ENCODE peak calls at places on chromosomes 7 and 10, in six cellular contexts. One of them, this sample, is unnamed. For H3K27me3, the result is how much of the 10 kb centered on the place peaks cover.

GRCh38 chr10:118047363-118047719 is 600 bp upstream of the RAB11FIP2 start:
- DNase-seq in CD4-positive, alpha-beta memory T cell: no peak
- DNase-seq in heart left ventricle: no peak
- DNase-seq in K562: peak
- DNase-seq in BE2C: no peak
- DNase-seq in cardiac muscle cell: no peak
- DNase-seq in this sample: no peak

GRCh38 chr7:73894851-73895441 is 34.0 kb downstream of the TMEM270 start:
- DNase-seq in CD4-positive, alpha-beta memory T cell: no peak
- DNase-seq in heart left ventricle: peak
- DNase-seq in BE2C: no peak
- DNase-seq in K562: peak
- DNase-seq in cardiac muscle cell: no peak
- DNase-seq in this sample: no peak

GRCh38 chr10:31098091-31098490 is 66.4 kb upstream of the ZNF438 start:
- DNase-seq in cardiac muscle cell: no peak
- DNase-seq in CD4-positive, alpha-beta memory T cell: no peak
- DNase-seq in heart left ventricle: no peak
- DNase-seq in BE2C: no peak
- DNase-seq in K562: no peak
- DNase-seq in this sample: no peak

GRCh38 chr7:26093023-26093422 is 59.0 kb upstream of the NFE2L3 start:
- DNase-seq in BE2C: no peak
- DNase-seq in cardiac muscle cell: peak
- DNase-seq in CD4-positive, alpha-beta memory T cell: no peak
- DNase-seq in K562: no peak
- DNase-seq in heart left ventricle: no peak
- DNase-seq in this sample: no peak

GRCh38 chr10:50679149-50679548 is 55.4 kb upstream of the SGMS1 start:
- DNase-seq in heart left ventricle: no peak
- DNase-seq in K562: no peak
- DNase-seq in CD4-positive, alpha-beta memory T cell: no peak
- DNase-seq in cardiac muscle cell: no peak
- DNase-seq in BE2C: no peak
- DNase-seq in this sample: no peak

GRCh38 chr7:95859434-95859833 is 87.1 kb downstream of the DYNC1I1 start:
- DNase-seq in CD4-positive, alpha-beta memory T cell: no peak
- DNase-seq in K562: no peak
- DNase-seq in cardiac muscle cell: peak
- DNase-seq in BE2C: peak
- DNase-seq in heart left ventricle: peak
- DNase-seq in this sample: peak

GRCh38 chr7:142870147-142870559 is 15.3 kb downstream of the EPHB6 start:
- DNase-seq in K562: no peak
- DNase-seq in BE2C: no peak
- DNase-seq in cardiac muscle cell: no peak
- DNase-seq in heart left ventricle: no peak
- DNase-seq in CD4-positive, alpha-beta memory T cell: no peak
- DNase-seq in this sample: no peak

GRCh38 chr10:123878666-123879311 is 12.8 kb downstream of the CPXM2 start:
- DNase-seq in CD4-positive, alpha-beta memory T cell: no peak
- DNase-seq in heart left ventricle: no peak
- DNase-seq in cardiac muscle cell: no peak
- DNase-seq in K562: no peak
- DNase-seq in BE2C: no peak
- DNase-seq in this sample: no peak

GRCh38 chr7:23743226-23743625 is 33.2 kb downstream of the STK31 start:
- DNase-seq in CD4-positive, alpha-beta memory T cell: no peak
- DNase-seq in BE2C: no peak
- DNase-seq in K562: no peak
- DNase-seq in cardiac muscle cell: no peak
- DNase-seq in heart left ventricle: no peak
- DNase-seq in this sample: no peak

GRCh38 chr7:158500651-158501052 is 87.0 kb downstream of the PTPRN2 start:
- DNase-seq in K562: no peak
- DNase-seq in heart left ventricle: no peak
- DNase-seq in CD4-positive, alpha-beta memory T cell: no peak
- DNase-seq in cardiac muscle cell: no peak
- DNase-seq in BE2C: no peak
- DNase-seq in this sample: no peak

GRCh38 chr7:112173214-112173905 is 32.8 kb downstream of the DOCK4 start:
- DNase-seq in BE2C: peak
- DNase-seq in CD4-positive, alpha-beta memory T cell: no peak
- DNase-seq in cardiac muscle cell: no peak
- DNase-seq in heart left ventricle: no peak
- DNase-seq in K562: no peak
- DNase-seq in this sample: peak

GRCh38 chr7:130207642-130208041 is at the start of gene SSMEM1:
- DNase-seq in BE2C: no peak
- DNase-seq in K562: peak
- DNase-seq in CD4-positive, alpha-beta memory T cell: no peak
- DNase-seq in heart left ventricle: no peak
- DNase-seq in cardiac muscle cell: no peak
- DNase-seq in this sample: no peak

GRCh38 chr7:130444230-130444629 is 3.4 kb upstream of the CEP41 start:
- DNase-seq in CD4-positive, alpha-beta memory T cell: no peak
- DNase-seq in cardiac muscle cell: peak
- DNase-seq in BE2C: no peak
- DNase-seq in heart left ventricle: no peak
- DNase-seq in K562: no peak
- DNase-seq in this sample: no peak

GRCh38 chr7:7498881-7499280 is 36.8 kb downstream of the COL28A1 start:
- DNase-seq in heart left ventricle: no peak
- DNase-seq in cardiac muscle cell: peak
- DNase-seq in CD4-positive, alpha-beta memory T cell: no peak
- DNase-seq in K562: no peak
- DNase-seq in BE2C: no peak
- DNase-seq in this sample: no peak

GRCh38 chr7:158078161-158078910 is 509.3 kb downstream of the PTPRN2 start:
- DNase-seq in K562: no peak
- DNase-seq in heart left ventricle: no peak
- DNase-seq in CD4-positive, alpha-beta memory T cell: no peak
- DNase-seq in cardiac muscle cell: no peak
- DNase-seq in BE2C: no peak
- DNase-seq in this sample: no peak

DNA sequence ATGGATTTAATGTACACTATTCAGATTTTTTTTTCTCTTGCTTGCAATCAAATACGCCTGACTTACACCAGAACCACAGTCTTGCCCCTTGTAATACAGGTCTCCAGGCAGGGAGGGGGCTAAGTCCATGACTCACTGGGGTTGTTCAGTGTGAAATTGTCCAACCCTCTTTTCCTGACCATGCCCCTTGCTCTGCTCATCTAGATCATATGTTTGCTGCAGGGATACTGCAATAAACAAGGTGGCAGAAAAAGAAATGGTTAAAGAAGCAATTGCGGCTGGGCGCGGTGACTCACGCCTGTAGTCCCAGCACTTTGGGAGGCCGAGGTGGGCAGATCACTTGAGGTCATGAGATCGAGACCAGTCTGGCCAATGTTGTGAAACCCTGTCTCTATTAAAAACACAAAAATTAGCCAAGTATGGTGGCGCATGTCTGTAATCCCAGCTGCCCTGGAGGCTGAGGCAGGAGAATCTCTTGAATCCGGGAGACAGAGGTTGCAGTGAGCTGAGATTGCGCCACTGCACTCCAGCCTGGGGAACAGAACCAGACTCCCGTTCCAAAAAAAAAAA is 85.5 kb downstream of the TMEM130 start:
- DNase-seq in BE2C: no peak
- DNase-seq in CD4-positive, alpha-beta memory T cell: no peak
- DNase-seq in heart left ventricle: no peak
- DNase-seq in K562: no peak
- DNase-seq in cardiac muscle cell: no peak
- DNase-seq in this sample: no peak
- H3K27me3 ChIP-seq in BE2C: under half
- H3K27me3 ChIP-seq in CD4-positive, alpha-beta memory T cell: under half
- H3K27me3 ChIP-seq in heart left ventricle: under half
- H3K27me3 ChIP-seq in K562: half or more
- H3K27me3 ChIP-seq in cardiac muscle cell: under half
- H3K27me3 ChIP-seq in this sample: under half

GRCh38 chr7:151085329-151085690 is 965 bp upstream of the AGAP3 start:
- DNase-seq in cardiac muscle cell: no peak
- DNase-seq in heart left ventricle: no peak
- DNase-seq in BE2C: no peak
- DNase-seq in CD4-positive, alpha-beta memory T cell: no peak
- DNase-seq in K562: no peak
- DNase-seq in this sample: no peak

GRCh38 chr7:151083824-151084160 is 499 bp upstream of the TMUB1 start:
- DNase-seq in K562: no peak
- DNase-seq in BE2C: no peak
- DNase-seq in cardiac muscle cell: no peak
- DNase-seq in heart left ventricle: no peak
- DNase-seq in CD4-positive, alpha-beta memory T cell: no peak
- DNase-seq in this sample: no peak

GRCh38 chr7:151086802-151087246 is 549 bp downstream of the AGAP3 start:
- DNase-seq in heart left ventricle: no peak
- DNase-seq in cardiac muscle cell: peak
- DNase-seq in CD4-positive, alpha-beta memory T cell: peak
- DNase-seq in BE2C: peak
- DNase-seq in K562: peak
- DNase-seq in this sample: no peak

GRCh38 chr7:151087247-151088018 is 1.2 kb downstream of the AGAP3 start:
- DNase-seq in K562: peak
- DNase-seq in heart left ventricle: peak
- DNase-seq in BE2C: peak
- DNase-seq in cardiac muscle cell: peak
- DNase-seq in CD4-positive, alpha-beta memory T cell: peak
- DNase-seq in this sample: peak

GRCh38 chr7:151085691-151086620 is at the start of gene AGAP3:
- DNase-seq in heart left ventricle: peak
- DNase-seq in K562: peak
- DNase-seq in BE2C: peak
- DNase-seq in CD4-positive, alpha-beta memory T cell: peak
- DNase-seq in cardiac muscle cell: peak
- DNase-seq in this sample: peak
- H3K27me3 ChIP-seq in heart left ventricle: under half
- H3K27me3 ChIP-seq in K562: under half
- H3K27me3 ChIP-seq in BE2C: under half
- H3K27me3 ChIP-seq in CD4-positive, alpha-beta memory T cell: under half
- H3K27me3 ChIP-seq in cardiac muscle cell: under half
- H3K27me3 ChIP-seq in this sample: under half

GRCh38 chr7:27200761-27201230 is 905 bp upstream of the HOXA13 start:
- DNase-seq in cardiac muscle cell: no peak
- DNase-seq in K562: no peak
- DNase-seq in BE2C: no peak
- DNase-seq in heart left ventricle: no peak
- DNase-seq in CD4-positive, alpha-beta memory T cell: no peak
- DNase-seq in this sample: no peak
- H3K27me3 ChIP-seq in cardiac muscle cell: half or more
- H3K27me3 ChIP-seq in K562: half or more
- H3K27me3 ChIP-seq in BE2C: half or more
- H3K27me3 ChIP-seq in heart left ventricle: half or more
- H3K27me3 ChIP-seq in CD4-positive, alpha-beta memory T cell: half or more
- H3K27me3 ChIP-seq in this sample: half or more

GRCh38 chr10:53521081-53521480 is 748.5 kb upstream of the MBL2 start:
- DNase-seq in cardiac muscle cell: no peak
- DNase-seq in K562: no peak
- DNase-seq in CD4-positive, alpha-beta memory T cell: no peak
- DNase-seq in heart left ventricle: no peak
- DNase-seq in BE2C: no peak
- DNase-seq in this sample: no peak
- H3K27me3 ChIP-seq in cardiac muscle cell: under half
- H3K27me3 ChIP-seq in K562: under half
- H3K27me3 ChIP-seq in CD4-positive, alpha-beta memory T cell: under half
- H3K27me3 ChIP-seq in heart left ventricle: under half
- H3K27me3 ChIP-seq in BE2C: under half
- H3K27me3 ChIP-seq in this sample: under half

GRCh38 chr10:96984512-96985225 is 152.6 kb downstream of the LCOR start:
- DNase-seq in heart left ventricle: no peak
- DNase-seq in K562: no peak
- DNase-seq in BE2C: no peak
- DNase-seq in cardiac muscle cell: no peak
- DNase-seq in CD4-positive, alpha-beta memory T cell: no peak
- DNase-seq in this sample: no peak
- H3K27me3 ChIP-seq in heart left ventricle: under half
- H3K27me3 ChIP-seq in K562: under half
- H3K27me3 ChIP-seq in BE2C: under half
- H3K27me3 ChIP-seq in cardiac muscle cell: under half
- H3K27me3 ChIP-seq in CD4-positive, alpha-beta memory T cell: under half
- H3K27me3 ChIP-seq in this sample: under half

This sample was measured in WERI-Rb-1.